ENCODE peak calls at places on chromosomes 4 and X, in ten cellular contexts. L is stomach, S is body of pancreas, E is A549, I is transverse colon, D is Peyer's patch, T is heart left ventricle, A is endothelial cell of umbilical vein, U is right lobe of liver, P is thyroid gland. Z is an unnamed sample. For H3K4me1, the result is how much of the 10 kb centered on the place peaks cover.

GRCh38 chr4:107066622-107067021 is 30.5 kb upstream of the DKK2 start:
- DNase-seq in L (no peak), S (no peak), E (no peak), I (no peak), D (no peak), T (no peak), A (no peak), U (no peak), P (no peak), Z (no peak)

GRCh38 chrX:52425710-52426245 is 57.0 kb downstream of the XAGE2 start:
- DNase-seq in L (no peak), S (no peak), E (no peak), I (no peak), D (no peak), T (no peak), A (no peak), U (no peak), P (no peak), Z (no peak)

GRCh38 chr4:53586121-53586816 is 5.0 kb downstream of the LNX1 start:
- DNase-seq in L (no peak), S (no peak), E (no peak), I (no peak), D (no peak), T (no peak), A (no peak), U (no peak), P (no peak), Z (no peak)

GRCh38 chr4:165394275-165394674 is 15.5 kb downstream of the CPE start:
- DNase-seq in L (no peak), S (no peak), E (no peak), I (no peak), D (no peak), T (no peak), A (peak), U (no peak), P (no peak), Z (no peak)

GRCh38 chr4:94504545-94504944 is 52.8 kb downstream of the PDLIM5 start:
- DNase-seq in L (no peak), S (no peak), E (no peak), I (no peak), D (no peak), T (no peak), A (no peak), U (no peak), P (no peak), Z (no peak)

GRCh38 chr4:104404384-104404783 is 90.3 kb downstream of the CXXC4 start:
- DNase-seq in L (no peak), S (no peak), E (no peak), I (no peak), D (no peak), T (no peak), A (no peak), U (no peak), P (no peak), Z (no peak)

GRCh38 chrX:68820476-68821110 is 8.2 kb upstream of the EFNB1 start:
- DNase-seq in L (no peak), S (no peak), E (no peak), I (no peak), D (no peak), T (no peak), A (no peak), U (no peak), P (no peak), Z (no peak)

GRCh38 chr4:39814403-39815185 is 116.7 kb downstream of the UBE2K start:
- DNase-seq in L (no peak), S (no peak), E (peak), I (no peak), D (no peak), T (no peak), A (no peak), U (no peak), P (no peak), Z (no peak)

GRCh38 chrX:49877397-49878101 is 1.7 kb upstream of the USP27X start:
- DNase-seq in L (peak), S (peak), E (no peak), I (no peak), D (no peak), T (no peak), A (no peak), U (peak), P (no peak), Z (no peak)

GRCh38 chrX:17876135-17876534 is 15.0 kb upstream of the RAI2 start:
- DNase-seq in L (no peak), S (no peak), E (no peak), I (no peak), D (no peak), T (no peak), A (no peak), U (no peak), P (no peak), Z (no peak)

GRCh38 chr4:76607846-76608245 is 172.8 kb downstream of the SHROOM3 start:
- DNase-seq in L (no peak), S (no peak), E (no peak), I (no peak), D (no peak), T (no peak), A (no peak), U (no peak), P (no peak), Z (no peak)

GRCh38 chr4:8270912-8271815 is 1.6 kb downstream of the HTRA3 start:
- DNase-seq in L (no peak), S (no peak), E (no peak), I (no peak), D (no peak), T (no peak), A (no peak), U (no peak), P (no peak), Z (no peak)

GRCh38 chr4:8270418-8270771 is 841 bp downstream of the HTRA3 start:
- DNase-seq in L (no peak), S (no peak), E (no peak), I (no peak), D (no peak), T (no peak), A (no peak), U (no peak), P (no peak), Z (no peak)

GRCh38 chr4:8268901-8269534 is 536 bp upstream of the HTRA3 start:
- DNase-seq in L (no peak), S (no peak), E (no peak), I (no peak), D (no peak), T (no peak), A (no peak), U (no peak), P (no peak), Z (no peak)

GRCh38 chr4:8268211-8268610 is 1.3 kb upstream of the HTRA3 start:
- DNase-seq in L (no peak), S (no peak), E (no peak), I (no peak), D (no peak), T (no peak), A (no peak), U (no peak), P (no peak), Z (no peak)

GRCh38 chr4:8269535-8270417 is at the start of gene HTRA3:
- DNase-seq in L (peak), S (no peak), E (no peak), I (peak), D (no peak), T (peak), A (peak), U (no peak), P (peak), Z (peak)
- TF ChIP-seq POLR2A in L (no peak), S (no peak), E (peak), I (no peak), D (no peak), T (peak), A (peak), U (peak), P (peak), Z (no peak)

DNA sequence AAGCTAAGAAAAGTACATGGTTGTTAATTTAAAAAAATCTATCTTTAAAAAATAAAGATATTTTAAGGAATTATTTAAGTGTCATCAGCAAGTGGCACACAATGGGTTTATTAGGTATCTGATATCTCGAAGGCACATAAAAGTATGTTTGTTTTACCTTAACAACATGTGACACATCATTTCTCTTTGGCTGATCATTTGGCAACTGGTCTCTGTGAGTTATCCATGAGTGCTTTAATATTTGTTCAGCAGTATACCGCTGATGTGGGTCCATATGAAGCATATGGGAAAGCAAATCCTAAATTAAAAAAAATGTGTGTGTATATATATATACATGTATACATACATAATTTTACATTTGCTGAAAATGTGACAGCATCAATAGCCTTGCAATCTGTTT is 123.2 kb downstream of the RPS6KA6 start:
- DNase-seq in L (no peak), S (no peak), E (no peak), I (no peak), D (no peak), T (no peak), A (no peak), U (no peak), P (no peak), Z (no peak)
- H3K4me1 ChIP-seq in L (under half), S (under half), E (under half), I (under half), D (under half), T (under half), A (under half), U (under half), P (under half), Z (under half)

DNA sequence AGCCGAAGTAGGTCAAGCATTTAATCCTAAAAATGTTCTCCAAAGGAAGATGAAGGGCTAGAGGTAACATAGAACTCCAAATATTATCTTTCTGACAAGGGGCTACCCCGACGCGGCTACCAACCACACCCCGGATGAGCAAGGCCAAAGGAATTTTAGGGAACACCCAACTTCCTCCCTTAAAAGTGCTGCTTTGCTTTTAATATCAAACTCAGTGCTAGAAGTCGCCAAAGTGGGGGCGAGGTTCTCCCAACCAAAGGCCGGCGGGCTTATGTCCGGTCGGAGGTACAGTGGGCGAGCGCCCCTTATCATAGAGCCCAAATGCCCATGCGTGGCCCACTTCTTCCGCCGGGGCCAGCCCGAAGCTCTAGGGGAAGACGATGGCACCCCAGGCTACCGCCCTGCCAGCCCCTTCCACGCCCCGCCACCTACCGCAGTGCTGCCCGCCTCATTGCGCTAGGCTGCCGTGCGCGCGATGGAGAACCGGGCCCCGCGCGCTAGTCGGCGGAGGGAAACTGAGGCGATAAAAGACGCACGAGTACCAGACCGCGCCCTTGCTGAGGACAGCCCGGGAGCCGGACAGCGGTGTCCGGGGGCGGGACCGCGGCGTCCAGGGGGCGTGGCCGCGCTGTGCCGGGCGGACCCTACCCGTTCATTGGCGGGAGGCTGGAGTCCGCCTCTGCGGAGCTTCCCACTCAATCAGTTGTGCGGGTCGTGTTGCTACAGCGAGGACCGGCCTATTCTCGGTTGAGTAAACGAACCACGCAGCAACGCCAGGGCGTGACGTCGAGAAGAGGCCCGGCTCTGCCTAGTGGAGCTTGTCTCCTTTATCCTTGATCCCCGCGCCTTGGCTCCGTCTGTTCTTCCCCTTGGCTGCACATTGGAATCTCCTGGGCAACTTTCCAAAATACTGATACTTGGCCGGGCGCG is at the start of gene ACOT9:
- DNase-seq in L (peak), S (peak), E (peak), I (peak), D (peak), T (peak), A (peak), U (peak), P (peak), Z (peak)
- TF ChIP-seq POLR2A in L (no peak), S (peak), E (peak), I (peak), D (peak), T (peak), A (peak), U (peak), P (peak), Z (no peak)

GRCh38 chrX:129980043-129980442 is 2.4 kb upstream of the BCORL1 start:
- DNase-seq in L (peak), S (peak), E (no peak), I (peak), D (peak), T (peak), A (no peak), U (peak), P (peak), Z (peak)
- H3K4me1 ChIP-seq in L (under half), S (under half), E (under half), I (under half), D (under half), T (under half), A (under half), U (under half), P (under half), Z (under half)

GRCh38 chr4:168925789-168926490 is 84.1 kb downstream of the CBR4 start:
- DNase-seq in L (no peak), S (no peak), E (no peak), I (no peak), D (no peak), T (no peak), A (no peak), U (no peak), P (no peak), Z (no peak)
- TF ChIP-seq POLR2A in L (no peak), S (no peak), E (no peak), I (no peak), D (no peak), T (no peak), A (no peak), U (no peak), P (no peak), Z (no peak)

GRCh38 chr4:109290918-109291317 is 11.5 kb downstream of the COL25A1 start:
- DNase-seq in L (no peak), S (no peak), E (peak), I (no peak), D (no peak), T (no peak), A (no peak), U (no peak), P (no peak), Z (no peak)
- H3K4me1 ChIP-seq in L (under half), S (under half), E (under half), I (under half), D (under half), T (under half), A (under half), U (under half), P (under half), Z (under half)

DNA sequence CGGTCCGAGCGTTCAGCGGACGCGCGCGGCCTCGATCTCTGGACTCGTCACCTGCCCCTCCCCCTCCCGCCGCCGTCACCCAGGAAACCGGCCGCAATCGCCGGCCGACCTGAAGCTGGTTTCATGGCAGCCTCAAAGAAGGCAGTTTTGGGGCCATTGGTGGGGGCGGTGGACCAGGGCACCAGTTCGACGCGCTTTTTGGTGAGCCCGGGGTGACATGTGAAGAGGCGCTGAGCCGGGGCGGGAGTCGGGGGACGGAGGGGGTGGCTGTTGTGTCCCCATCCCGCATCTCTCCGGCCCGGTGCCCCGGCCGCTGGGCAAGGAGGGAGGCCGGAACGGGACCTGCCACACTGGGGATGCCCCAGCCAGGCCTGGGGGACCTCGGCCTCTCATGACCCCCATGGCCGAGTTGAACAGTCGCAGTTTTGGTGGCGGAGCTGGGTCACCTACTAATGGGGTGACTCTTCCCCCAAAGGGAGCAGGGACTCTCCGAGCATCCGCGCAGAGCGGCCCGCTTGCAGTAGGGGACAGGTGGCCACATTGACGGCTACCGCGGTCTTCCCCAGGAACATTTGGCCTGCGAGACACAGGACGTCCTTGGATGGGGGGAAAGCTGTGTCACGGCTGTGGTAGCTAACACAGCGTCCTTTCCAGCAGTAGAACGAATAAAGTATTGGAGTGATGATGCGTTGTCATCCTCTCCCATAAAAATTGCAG is at the start of gene GK:
- DNase-seq in L (no peak), S (peak), E (no peak), I (peak), D (peak), T (peak), A (peak), U (peak), P (peak), Z (no peak)
- TF ChIP-seq POLR2A in L (no peak), S (peak), E (no peak), I (no peak), D (no peak), T (no peak), A (no peak), U (no peak), P (peak), Z (no peak)

GRCh38 chr4:169658196-169658595 is 37.8 kb downstream of the CLCN3 start:
- DNase-seq in L (no peak), S (no peak), E (no peak), I (no peak), D (no peak), T (no peak), A (peak), U (no peak), P (no peak), Z (no peak)

GRCh38 chr4:169658970-169659735 is 38.8 kb downstream of the CLCN3 start:
- DNase-seq in L (no peak), S (no peak), E (no peak), I (no peak), D (no peak), T (no peak), A (no peak), U (no peak), P (no peak), Z (no peak)

GRCh38 chr4:169662226-169662625 is 41.8 kb downstream of the CLCN3 start:
- DNase-seq in L (no peak), S (no peak), E (no peak), I (no peak), D (no peak), T (no peak), A (peak), U (no peak), P (no peak), Z (no peak)

GRCh38 chr4:169660929-169661328 is 40.6 kb downstream of the CLCN3 start:
- DNase-seq in L (no peak), S (no peak), E (no peak), I (no peak), D (no peak), T (no peak), A (no peak), U (no peak), P (no peak), Z (no peak)

GRCh38 chr4:169659736-169660670 is 39.6 kb downstream of the CLCN3 start:
- DNase-seq in L (peak), S (peak), E (peak), I (peak), D (peak), T (peak), A (peak), U (no peak), P (peak), Z (peak)
- H3K4me1 ChIP-seq in L (under half), S (half or more), E (under half), I (half or more), D (under half), T (under half), A (half or more), U (under half), P (under half), Z (under half)